ENCODE peak calls at places on chromosomes 13 and 19, in ten cellular contexts. One of them, this sample, is unnamed.

GRCh38 chr13:74452176-74452575 is 318.0 kb upstream of the KLF12 start:
- DNase-seq in body of pancreas: no peak
- DNase-seq in psoas muscle: no peak
- DNase-seq in cardiac muscle cell: peak; percentile 72
- DNase-seq in AG04450: no peak
- DNase-seq in ovary: no peak
- DNase-seq in lower lobe of right lung: no peak
- DNase-seq in fibroblast of lung: peak; percentile 17
- DNase-seq in MM.1S: no peak
- DNase-seq in brain microvascular endothelial cell: peak; percentile 36
- DNase-seq in this sample: no peak

GRCh38 chr19:47240996-47241918 is 10.3 kb upstream of the BBC3 start:
- DNase-seq in body of pancreas: peak; percentile 94
- DNase-seq in psoas muscle: peak; percentile 69
- DNase-seq in cardiac muscle cell: peak; percentile 82
- DNase-seq in AG04450: no peak
- DNase-seq in ovary: peak; percentile 71
- DNase-seq in lower lobe of right lung: peak; percentile 83
- DNase-seq in fibroblast of lung: peak; percentile 77
- DNase-seq in MM.1S: peak; percentile 82
- DNase-seq in brain microvascular endothelial cell: peak; percentile 68
- DNase-seq in this sample: peak; percentile 96

GRCh38 chr19:15123031-15123890 is 16.1 kb downstream of the SYDE1 start:
- DNase-seq in body of pancreas: no peak
- DNase-seq in psoas muscle: no peak
- DNase-seq in cardiac muscle cell: no peak
- DNase-seq in AG04450: no peak
- DNase-seq in ovary: no peak
- DNase-seq in lower lobe of right lung: no peak
- DNase-seq in fibroblast of lung: no peak
- DNase-seq in MM.1S: no peak
- DNase-seq in brain microvascular endothelial cell: no peak
- DNase-seq in this sample: no peak

GRCh38 chr19:40284501-40285352 is at the start of gene AKT2:
- DNase-seq in body of pancreas: no peak
- DNase-seq in psoas muscle: peak; percentile 76
- DNase-seq in cardiac muscle cell: peak; percentile 66
- DNase-seq in AG04450: peak; percentile 8
- DNase-seq in ovary: peak; percentile 88
- DNase-seq in lower lobe of right lung: no peak
- DNase-seq in fibroblast of lung: peak; percentile 62
- DNase-seq in MM.1S: peak; percentile 42
- DNase-seq in brain microvascular endothelial cell: peak; percentile 3
- DNase-seq in this sample: peak; percentile 84

GRCh38 chr13:112481458-112481857 is 105.3 kb downstream of the SPACA7 start:
- DNase-seq in body of pancreas: no peak
- DNase-seq in psoas muscle: no peak
- DNase-seq in cardiac muscle cell: no peak
- DNase-seq in AG04450: no peak
- DNase-seq in ovary: no peak
- DNase-seq in lower lobe of right lung: no peak
- DNase-seq in fibroblast of lung: peak; percentile 32
- DNase-seq in MM.1S: no peak
- DNase-seq in brain microvascular endothelial cell: no peak
- DNase-seq in this sample: no peak

GRCh38 chr19:36032251-36033104 is at the start of gene CLIP3:
- DNase-seq in body of pancreas: no peak
- DNase-seq in psoas muscle: peak; percentile 61
- DNase-seq in cardiac muscle cell: peak; percentile 84
- DNase-seq in AG04450: peak; percentile 32
- DNase-seq in ovary: peak; percentile 88
- DNase-seq in lower lobe of right lung: no peak
- DNase-seq in fibroblast of lung: peak; percentile 59
- DNase-seq in MM.1S: no peak
- DNase-seq in brain microvascular endothelial cell: peak; percentile 44
- DNase-seq in this sample: no peak

GRCh38 chr13:42049454-42049780 is 969 bp downstream of the DGKH start:
- DNase-seq in body of pancreas: no peak
- DNase-seq in psoas muscle: no peak
- DNase-seq in cardiac muscle cell: no peak
- DNase-seq in AG04450: no peak
- DNase-seq in ovary: no peak
- DNase-seq in lower lobe of right lung: no peak
- DNase-seq in fibroblast of lung: no peak
- DNase-seq in MM.1S: no peak
- DNase-seq in brain microvascular endothelial cell: no peak
- DNase-seq in this sample: no peak

GRCh38 chr13:113746143-113746525 is 12.9 kb upstream of the TMEM255B start:
- DNase-seq in body of pancreas: no peak
- DNase-seq in psoas muscle: no peak
- DNase-seq in cardiac muscle cell: peak; percentile 12
- DNase-seq in AG04450: no peak
- DNase-seq in ovary: no peak
- DNase-seq in lower lobe of right lung: no peak
- DNase-seq in fibroblast of lung: no peak
- DNase-seq in MM.1S: no peak
- DNase-seq in brain microvascular endothelial cell: no peak
- DNase-seq in this sample: no peak

GRCh38 chr13:44153536-44153935 is 220.1 kb upstream of the SERP2 start:
- DNase-seq in body of pancreas: no peak
- DNase-seq in psoas muscle: no peak
- DNase-seq in cardiac muscle cell: no peak
- DNase-seq in AG04450: no peak
- DNase-seq in ovary: no peak
- DNase-seq in lower lobe of right lung: no peak
- DNase-seq in fibroblast of lung: no peak
- DNase-seq in MM.1S: no peak
- DNase-seq in brain microvascular endothelial cell: no peak
- DNase-seq in this sample: no peak

GRCh38 chr13:75790198-75790970 is 154.3 kb downstream of the LMO7 start:
- DNase-seq in body of pancreas: no peak
- DNase-seq in psoas muscle: no peak
- DNase-seq in cardiac muscle cell: no peak
- DNase-seq in AG04450: no peak
- DNase-seq in ovary: no peak
- DNase-seq in lower lobe of right lung: no peak
- DNase-seq in fibroblast of lung: no peak
- DNase-seq in MM.1S: no peak
- DNase-seq in brain microvascular endothelial cell: no peak
- DNase-seq in this sample: no peak

GRCh38 chr19:48465215-48465614 is 4.0 kb upstream of the CYTH2 start:
- DNase-seq in body of pancreas: no peak
- DNase-seq in psoas muscle: no peak
- DNase-seq in cardiac muscle cell: no peak
- DNase-seq in AG04450: no peak
- DNase-seq in ovary: no peak
- DNase-seq in lower lobe of right lung: no peak
- DNase-seq in fibroblast of lung: no peak
- DNase-seq in MM.1S: no peak
- DNase-seq in brain microvascular endothelial cell: no peak
- DNase-seq in this sample: no peak
- H3K27ac ChIP-seq in body of pancreas: no peak overlapping the region
- H3K27ac ChIP-seq in psoas muscle: no peak overlapping the region
- H3K27ac ChIP-seq in cardiac muscle cell: no peak overlapping the region
- H3K27ac ChIP-seq in AG04450: no peak overlapping the region
- H3K27ac ChIP-seq in ovary: no peak overlapping the region
- H3K27ac ChIP-seq in lower lobe of right lung: no peak overlapping the region
- H3K27ac ChIP-seq in fibroblast of lung: no peak overlapping the region
- H3K27ac ChIP-seq in MM.1S: no peak overlapping the region
- H3K27ac ChIP-seq in brain microvascular endothelial cell: no peak overlapping the region
- H3K27ac ChIP-seq in this sample: no peak overlapping the region

DNA sequence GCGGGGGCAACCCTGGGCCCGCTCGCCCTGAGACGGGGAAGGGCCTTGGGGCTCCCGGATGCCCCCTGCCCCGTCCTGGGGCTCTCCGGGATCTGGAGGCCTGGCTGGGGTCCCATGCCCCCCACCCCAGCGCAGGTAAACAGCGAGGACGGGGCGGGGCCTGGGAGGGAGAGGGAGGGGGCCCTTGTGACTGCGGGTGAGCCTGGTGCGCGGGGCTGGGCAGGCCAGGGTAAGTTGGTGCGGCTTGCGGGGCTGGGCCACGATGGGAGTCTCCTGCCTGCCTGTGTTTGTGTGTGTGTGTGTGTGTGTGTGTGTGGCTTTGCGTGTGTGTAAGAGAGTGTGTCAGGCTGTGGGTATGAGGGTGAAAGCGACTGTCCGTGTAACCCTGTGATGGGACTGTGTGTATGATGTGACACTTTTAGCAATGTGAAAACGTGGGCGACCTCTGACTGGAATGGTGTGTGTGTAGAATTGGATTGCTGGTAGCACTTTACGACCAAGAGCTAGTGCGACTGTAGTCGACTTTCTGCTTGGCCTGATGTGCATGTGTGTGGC is 426 bp downstream of the KLC3 start:
- DNase-seq in body of pancreas: peak; percentile 37
- DNase-seq in psoas muscle: no peak
- DNase-seq in cardiac muscle cell: no peak
- DNase-seq in AG04450: no peak
- DNase-seq in ovary: no peak
- DNase-seq in lower lobe of right lung: no peak
- DNase-seq in fibroblast of lung: no peak
- DNase-seq in MM.1S: no peak
- DNase-seq in brain microvascular endothelial cell: peak; percentile 3
- DNase-seq in this sample: peak; percentile 3
- H3K27ac ChIP-seq in body of pancreas: no peak overlapping the region
- H3K27ac ChIP-seq in psoas muscle: no peak overlapping the region
- H3K27ac ChIP-seq in cardiac muscle cell: no peak overlapping the region
- H3K27ac ChIP-seq in AG04450: no peak overlapping the region
- H3K27ac ChIP-seq in ovary: no peak overlapping the region
- H3K27ac ChIP-seq in lower lobe of right lung: no peak overlapping the region
- H3K27ac ChIP-seq in fibroblast of lung: no peak overlapping the region
- H3K27ac ChIP-seq in MM.1S: no peak overlapping the region
- H3K27ac ChIP-seq in brain microvascular endothelial cell: no peak overlapping the region
- H3K27ac ChIP-seq in this sample: no peak overlapping the region

GRCh38 chr19:2694196-2694595 is 8.3 kb downstream of the GNG7 start:
- DNase-seq in body of pancreas: no peak
- DNase-seq in psoas muscle: no peak
- DNase-seq in cardiac muscle cell: no peak
- DNase-seq in AG04450: no peak
- DNase-seq in ovary: no peak
- DNase-seq in lower lobe of right lung: no peak
- DNase-seq in fibroblast of lung: no peak
- DNase-seq in MM.1S: no peak
- DNase-seq in brain microvascular endothelial cell: no peak
- DNase-seq in this sample: no peak

GRCh38 chr19:2690856-2691255 is 11.6 kb downstream of the GNG7 start:
- DNase-seq in body of pancreas: no peak
- DNase-seq in psoas muscle: no peak
- DNase-seq in cardiac muscle cell: no peak
- DNase-seq in AG04450: no peak
- DNase-seq in ovary: no peak
- DNase-seq in lower lobe of right lung: no peak
- DNase-seq in fibroblast of lung: no peak
- DNase-seq in MM.1S: no peak
- DNase-seq in brain microvascular endothelial cell: no peak
- DNase-seq in this sample: no peak

GRCh38 chr19:2695288-2695866 is 7.1 kb downstream of the GNG7 start:
- DNase-seq in body of pancreas: peak; percentile 19
- DNase-seq in psoas muscle: no peak
- DNase-seq in cardiac muscle cell: peak; percentile 12
- DNase-seq in AG04450: no peak
- DNase-seq in ovary: no peak
- DNase-seq in lower lobe of right lung: no peak
- DNase-seq in fibroblast of lung: no peak
- DNase-seq in MM.1S: no peak
- DNase-seq in brain microvascular endothelial cell: no peak
- DNase-seq in this sample: no peak

GRCh38 chr19:2693492-2693891 is 9.0 kb downstream of the GNG7 start:
- DNase-seq in body of pancreas: no peak
- DNase-seq in psoas muscle: no peak
- DNase-seq in cardiac muscle cell: no peak
- DNase-seq in AG04450: no peak
- DNase-seq in ovary: no peak
- DNase-seq in lower lobe of right lung: no peak
- DNase-seq in fibroblast of lung: no peak
- DNase-seq in MM.1S: no peak
- DNase-seq in brain microvascular endothelial cell: no peak
- DNase-seq in this sample: no peak

DNA sequence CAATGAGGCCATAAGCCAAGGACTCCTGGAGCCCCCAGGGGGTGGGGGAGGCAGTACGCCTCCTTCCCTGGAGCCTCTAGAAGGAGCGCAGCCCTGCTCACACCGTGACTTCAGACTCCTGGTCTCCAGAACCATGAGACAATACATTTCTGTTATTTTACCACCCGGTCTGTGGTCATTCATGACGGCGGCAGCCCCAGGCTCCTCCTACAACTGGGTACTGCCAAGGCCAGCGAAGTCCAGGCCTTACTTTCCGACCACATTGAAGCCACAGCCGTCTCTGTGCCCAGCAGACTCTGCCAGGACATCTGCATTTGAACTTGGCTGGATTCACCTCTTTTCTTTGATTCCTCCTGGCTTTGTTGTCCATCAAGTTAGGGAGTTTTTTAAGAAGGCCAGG is 10.5 kb downstream of the GNG7 start:
- DNase-seq in body of pancreas: no peak
- DNase-seq in psoas muscle: no peak
- DNase-seq in cardiac muscle cell: no peak
- DNase-seq in AG04450: no peak
- DNase-seq in ovary: no peak
- DNase-seq in lower lobe of right lung: no peak
- DNase-seq in fibroblast of lung: no peak
- DNase-seq in MM.1S: no peak
- DNase-seq in brain microvascular endothelial cell: no peak
- DNase-seq in this sample: no peak
- H3K27ac ChIP-seq in body of pancreas: no peak overlapping the region
- H3K27ac ChIP-seq in psoas muscle: no peak overlapping the region
- H3K27ac ChIP-seq in cardiac muscle cell: no peak overlapping the region
- H3K27ac ChIP-seq in AG04450: no peak overlapping the region
- H3K27ac ChIP-seq in ovary: no peak overlapping the region
- H3K27ac ChIP-seq in lower lobe of right lung: no peak overlapping the region
- H3K27ac ChIP-seq in fibroblast of lung: no peak overlapping the region
- H3K27ac ChIP-seq in MM.1S: no peak overlapping the region
- H3K27ac ChIP-seq in brain microvascular endothelial cell: no peak overlapping the region
- H3K27ac ChIP-seq in this sample: no peak overlapping the region

DNA sequence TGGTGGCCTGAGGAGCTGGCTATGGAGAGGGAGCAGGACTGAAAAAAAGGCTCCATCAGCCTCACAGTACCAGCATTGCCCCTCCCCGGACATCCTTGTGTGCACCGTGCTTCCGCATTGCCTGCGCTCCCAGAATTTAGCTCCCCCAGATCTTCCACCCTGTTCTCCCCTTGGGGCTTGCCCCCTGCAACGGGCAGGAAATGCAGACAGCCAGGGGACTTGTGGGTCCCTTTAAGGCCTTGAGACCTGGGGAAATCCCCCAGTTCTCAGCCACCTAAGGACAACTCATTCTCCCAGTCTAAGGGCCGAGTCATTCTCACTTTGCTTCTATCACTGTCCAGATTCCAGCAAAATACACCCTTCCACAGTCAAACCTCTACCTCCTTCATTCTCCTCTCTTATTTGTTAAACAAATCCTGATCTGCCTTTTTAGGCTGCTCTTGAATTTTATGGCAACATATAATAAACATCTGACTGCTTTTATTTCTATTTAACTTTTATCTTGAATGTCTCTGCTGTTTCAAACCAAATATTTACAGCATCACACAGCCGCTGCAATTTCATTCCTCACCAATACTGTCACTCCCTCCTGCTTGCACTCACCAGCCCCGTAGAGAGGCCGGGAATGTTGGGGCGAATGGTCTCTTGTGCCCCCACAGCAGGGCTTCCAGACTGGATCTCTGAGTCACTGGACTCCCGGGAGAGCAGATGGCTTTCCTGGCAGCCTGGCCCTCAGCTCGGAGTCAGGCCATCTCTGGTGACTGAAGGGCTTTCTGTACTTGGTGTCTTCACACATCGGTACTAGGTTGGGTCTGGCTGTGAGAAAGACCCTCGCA is 221.9 kb downstream of the TSHZ3 start:
- DNase-seq in body of pancreas: no peak
- DNase-seq in psoas muscle: no peak
- DNase-seq in cardiac muscle cell: peak; percentile 65
- DNase-seq in AG04450: peak; percentile 94
- DNase-seq in ovary: peak; percentile 43
- DNase-seq in lower lobe of right lung: no peak
- DNase-seq in fibroblast of lung: peak; percentile 98
- DNase-seq in MM.1S: no peak
- DNase-seq in brain microvascular endothelial cell: peak; percentile 97
- DNase-seq in this sample: no peak
- H3K27ac ChIP-seq in body of pancreas: no peak overlapping the region
- H3K27ac ChIP-seq in psoas muscle: no peak overlapping the region
- H3K27ac ChIP-seq in cardiac muscle cell: no peak overlapping the region
- H3K27ac ChIP-seq in AG04450: peak overlapping the region; percentile 98
- H3K27ac ChIP-seq in ovary: no peak overlapping the region
- H3K27ac ChIP-seq in lower lobe of right lung: no peak overlapping the region
- H3K27ac ChIP-seq in fibroblast of lung: peak overlapping the region; percentile 89
- H3K27ac ChIP-seq in MM.1S: no peak overlapping the region
- H3K27ac ChIP-seq in brain microvascular endothelial cell: peak overlapping the region; percentile 99
- H3K27ac ChIP-seq in this sample: no peak overlapping the region